ENCODE peak calls at places on chromosomes 4 and X, in nine cellular contexts. P is progenitor cell of endocrine pancreas, Y is AG04450, C is pancreas, D is PC-3, I is GM20000, R is mesothelial cell of epicardium, L is brain microvascular endothelial cell, N is astrocyte of the cerebellum. F is an unnamed sample.

GRCh38 chrX:108303682-108304081 is 134.5 kb downstream of the COL4A6 start:
- DNase-seq in I (no peak), L (no peak), P (no peak), Y (no peak), D (no peak), N (no peak), C (no peak), R (no peak), F (no peak)

GRCh38 chrX:153334654-153335295 is 822 bp downstream of the ZNF275 start:
- DNase-seq in D (no peak), P (no peak), L (no peak), I (no peak), N (no peak), Y (no peak), C (no peak), R (no peak), F (peak; percentile 75)

GRCh38 chr4:33104190-33104773 is 2384.1 kb downstream of the PCDH7 start:
- DNase-seq in P (no peak), D (no peak), R (no peak), L (no peak), Y (no peak), N (no peak), C (no peak), I (peak; percentile 5), F (no peak)

GRCh38 chr4:147682755-147683154 is 1.2 kb downstream of the PRMT9 start:
- DNase-seq in P (no peak), C (no peak), N (no peak), D (no peak), Y (no peak), R (no peak), I (no peak), L (no peak), F (no peak)

GRCh38 chr4:176229645-176230044 is 34.3 kb upstream of the SPATA4 start:
- DNase-seq in R (no peak), C (no peak), P (no peak), D (no peak), L (no peak), N (no peak), I (no peak), Y (no peak), F (no peak)

GRCh38 chrX:110125435-110125834 is 122.5 kb downstream of the TMEM164 start:
- DNase-seq in L (no peak), R (no peak), C (no peak), I (no peak), Y (no peak), P (peak; percentile 13), D (peak; percentile 24), N (no peak), F (no peak)

GRCh38 chr4:180059216-180059881 is 2183.9 kb upstream of the TENM3 start:
- DNase-seq in I (peak; percentile 31), N (no peak), R (peak; percentile 42), L (no peak), P (peak; percentile 14), D (no peak), C (peak; percentile 18), Y (no peak), F (no peak)

GRCh38 chr4:127783026-127783769 is 1.1 kb downstream of the HSPA4L start:
- DNase-seq in R (peak; percentile 67), D (peak; percentile 35), Y (no peak), N (peak; percentile 20), C (peak; percentile 78), I (peak; percentile 50), L (peak; percentile 54), P (peak; percentile 22), F (no peak)

GRCh38 chr4:39528056-39528465 is 822 bp upstream of the UGDH start:
- DNase-seq in D (peak; percentile 64), C (peak; percentile 82), L (peak; percentile 76), R (no peak), I (no peak), P (no peak), Y (peak; percentile 49), N (peak; percentile 31), F (no peak)

GRCh38 chrX:70878925-70879324 is 29.6 kb downstream of the TEX11 start:
- DNase-seq in D (no peak), R (no peak), I (no peak), Y (no peak), N (no peak), L (no peak), P (no peak), C (no peak), F (no peak)

GRCh38 chr4:73715659-73716058 is 24.7 kb upstream of the CXCL8 start:
- DNase-seq in L (no peak), D (peak; percentile 42), P (no peak), C (no peak), I (no peak), Y (no peak), R (no peak), N (no peak), F (no peak)

GRCh38 chrX:124226129-124226528 is 106.3 kb upstream of the TEX13D start:
- DNase-seq in I (no peak), D (peak; percentile 63), L (no peak), P (no peak), Y (no peak), C (no peak), R (no peak), N (no peak), F (no peak)

GRCh38 chrX:10474510-10474909 is 145.9 kb downstream of the MID1 start:
- DNase-seq in P (no peak), D (no peak), N (no peak), Y (no peak), R (no peak), L (no peak), C (no peak), I (no peak), F (no peak)
- TF ChIP-seq CTCF in P (no peak), D (no peak), N (no peak), Y (no peak), R (no peak), L (no peak), C (no peak), I (no peak), F (no peak)

GRCh38 chr4:47032405-47033106 is 1.2 kb downstream of the GABRB1 start:
- DNase-seq in P (peak; percentile 75), Y (peak; percentile 20), N (peak; percentile 40), L (peak; percentile 56), I (peak; percentile 60), R (peak; percentile 82), C (peak; percentile 22), D (no peak), F (peak; percentile 84)
- TF ChIP-seq CTCF in P (peak; percentile 96), Y (peak; percentile 84), N (peak; percentile 79), L (peak; percentile 94), I (peak; percentile 77), R (peak; percentile 76), C (peak; percentile 23), D (peak; percentile 39), F (peak; percentile 88)

GRCh38 chr4:52103314-52103713 is 52.2 kb downstream of the SPATA18 start:
- DNase-seq in P (no peak), I (no peak), C (no peak), N (no peak), Y (no peak), R (no peak), L (no peak), D (peak; percentile 81), F (no peak)
- TF ChIP-seq CTCF in P (peak; percentile 51), I (no peak), C (no peak), N (peak; percentile 15), Y (no peak), R (no peak), L (peak; percentile 42), D (peak; percentile 91), F (peak; percentile 52)

DNA sequence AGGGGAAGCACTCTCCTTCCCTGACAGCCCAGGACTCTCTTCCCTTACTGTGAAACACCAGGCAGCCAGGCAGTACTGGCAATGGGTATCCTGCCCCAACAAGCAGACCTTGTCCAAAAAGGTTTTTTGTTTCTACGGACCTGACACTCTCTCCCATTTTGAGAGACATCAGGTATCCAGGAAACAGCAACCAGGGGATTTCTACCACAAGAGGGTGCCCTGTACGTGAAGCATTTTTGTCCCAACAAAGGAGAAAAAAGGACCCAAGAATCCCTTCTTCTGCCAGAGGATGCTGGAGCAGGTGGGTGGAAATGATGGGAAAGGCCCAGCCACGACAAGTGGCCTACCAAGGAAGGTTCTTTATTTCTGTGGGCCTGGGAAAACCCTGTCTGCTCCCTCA is 65.7 kb upstream of the FGF13 start:
- DNase-seq in I (no peak), L (no peak), C (no peak), Y (no peak), D (peak; percentile 39), R (no peak), P (no peak), N (no peak), F (no peak)
- TF ChIP-seq CTCF in I (no peak), L (no peak), C (no peak), Y (no peak), D (peak; percentile 48), R (no peak), P (peak; percentile 35), N (peak; percentile 38), F (no peak)

DNA sequence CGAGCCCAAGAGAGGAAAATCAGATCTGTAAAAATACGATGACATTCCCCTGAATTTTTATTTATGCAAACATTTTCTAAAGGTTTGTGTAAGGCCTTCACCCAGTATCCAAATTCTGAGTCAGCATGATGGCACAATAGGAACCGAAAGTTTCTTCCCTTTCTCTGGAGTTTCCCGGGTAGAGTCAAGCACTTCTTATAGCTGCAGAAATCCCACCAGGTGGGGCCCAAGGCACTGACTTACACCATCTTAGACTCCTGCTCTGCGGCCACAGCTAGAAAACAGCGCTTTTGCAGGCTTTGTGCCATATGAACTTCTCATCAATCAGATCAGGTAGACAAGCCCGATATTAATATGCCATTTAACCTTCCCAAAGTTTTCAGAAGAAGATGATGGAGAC is 13.4 kb downstream of the LEF1 start:
- DNase-seq in I (no peak), C (no peak), Y (no peak), L (no peak), D (no peak), R (no peak), P (no peak), N (peak; percentile 37), F (no peak)
- TF ChIP-seq CTCF in I (no peak), C (no peak), Y (peak; percentile 5), L (peak; percentile 63), D (no peak), R (no peak), P (no peak), N (peak; percentile 44), F (peak; percentile 34)

F was measured in osteocyte.